ENCODE peak calls at places on chromosomes 2 and 18, in four cellular contexts. X, E, S and T are unnamed samples.

GRCh38 chr2:241315879-241316700 is at the start of gene SEPTIN2:
- DNase-seq in S (peak; percentile 59), E (peak; percentile 32), X (peak; percentile 84), T (peak; percentile 85)

GRCh38 chr18:9173770-9174233 is 37.2 kb downstream of the ANKRD12 start:
- DNase-seq in S (no peak), X (no peak), E (no peak), T (no peak)

GRCh38 chr2:197677483-197677882 is 2.1 kb upstream of the RFTN2 start:
- DNase-seq in X (no peak), S (no peak), E (no peak), T (no peak)

GRCh38 chr2:156098506-156098905 is 234.0 kb downstream of the NR4A2 start:
- DNase-seq in S (peak; percentile 86), E (no peak), X (no peak), T (no peak)

GRCh38 chr2:121722479-121722878 is 14.2 kb downstream of the NIFK start:
- DNase-seq in S (no peak), E (peak; percentile 68), X (no peak), T (no peak)

GRCh38 chr2:8822218-8822617 is 15.2 kb downstream of the KIDINS220 start:
- DNase-seq in E (no peak), X (no peak), S (no peak), T (no peak)

GRCh38 chr2:12716250-12717190 is at the start of gene TRIB2:
- DNase-seq in S (peak; percentile 95), E (peak; percentile 84), X (peak; percentile 91), T (peak; percentile 83)

GRCh38 chr2:120029672-120030640 is 17.1 kb downstream of the EPB41L5 start:
- DNase-seq in E (no peak), S (no peak), X (no peak), T (no peak)

GRCh38 chr2:178644919-178645318 is 162.3 kb downstream of the TTN start:
- DNase-seq in S (no peak), X (no peak), E (no peak), T (no peak)

GRCh38 chr18:14943967-14944636 is 196.1 kb downstream of the ANKRD30B start:
- DNase-seq in X (no peak), S (no peak), E (no peak), T (no peak)

GRCh38 chr2:219836647-219837177 is 209.3 kb downstream of the SLC4A3 start:
- DNase-seq in E (no peak), X (no peak), S (peak; percentile 9), T (no peak)